ENCODE peak calls at places on chromosomes 1 and 21, in nine cellular contexts. L is AG09309, W is heart right ventricle, Z is transverse colon, P is spleen, R is type B pancreatic cell, B is B cell, S is neural progenitor cell, F is heart left ventricle. G is an unnamed sample.

GRCh38 chr1:197919523-197920301 is 2.5 kb downstream of the LHX9 start:
- DNase-seq in Z (no peak), P (no peak), B (peak), L (no peak), W (no peak), S (peak), F (no peak), R (no peak), G (peak)

GRCh38 chr1:168554603-168555520 is 11.1 kb upstream of the XCL2 start:
- DNase-seq in F (no peak), W (no peak), S (no peak), L (no peak), B (no peak), Z (no peak), R (no peak), P (no peak), G (no peak)

GRCh38 chr1:239979469-239979868 is 112.2 kb upstream of the FMN2 start:
- DNase-seq in F (no peak), Z (no peak), W (no peak), P (no peak), S (no peak), R (no peak), B (no peak), L (no peak), G (no peak)

GRCh38 chr1:220298470-220298869 is 26.2 kb upstream of the RAB3GAP2 start:
- DNase-seq in P (no peak), S (peak), B (no peak), R (no peak), W (no peak), Z (no peak), L (no peak), F (no peak), G (no peak)

GRCh38 chr1:22418852-22419480 is 32.7 kb upstream of the ZBTB40 start:
- DNase-seq in S (no peak), P (no peak), R (no peak), F (no peak), L (no peak), Z (no peak), B (no peak), W (peak), G (no peak)

GRCh38 chr1:235601087-235601486 is 48.5 kb downstream of the GNG4 start:
- DNase-seq in B (no peak), R (no peak), S (peak), P (peak), Z (no peak), F (no peak), L (no peak), W (no peak), G (no peak)

GRCh38 chr1:111517464-111518225 is 14.2 kb upstream of the ADORA3 start:
- DNase-seq in F (no peak), L (no peak), R (no peak), S (no peak), W (no peak), P (no peak), Z (no peak), B (no peak), G (no peak)

GRCh38 chr1:235327559-235328270 is at the start of gene ARID4B:
- DNase-seq in F (peak), S (peak), P (peak), L (no peak), B (no peak), R (peak), W (no peak), Z (no peak), G (no peak)

GRCh38 chr1:16921391-16922185 is at the start of gene CROCC:
- DNase-seq in S (peak), B (no peak), R (no peak), P (peak), F (peak), W (no peak), Z (no peak), L (no peak), G (peak)

GRCh38 chr1:247411583-247412295 is 4.2 kb upstream of the NLRP3 start:
- DNase-seq in B (no peak), S (no peak), P (no peak), W (no peak), L (no peak), R (no peak), F (no peak), Z (no peak), G (no peak)

GRCh38 chr1:79193211-79194079 is 186.9 kb upstream of the ADGRL4 start:
- DNase-seq in Z (no peak), F (no peak), L (peak), S (peak), R (no peak), B (peak), W (peak), P (no peak), G (no peak)

GRCh38 chr1:227939791-227940771 is 7.7 kb downstream of the WNT9A start:
- DNase-seq in S (no peak), B (no peak), L (no peak), F (no peak), P (peak), R (peak), W (no peak), Z (peak), G (no peak)

GRCh38 chr1:184153731-184154130 is 102.2 kb downstream of the TSEN15 start:
- DNase-seq in P (no peak), S (no peak), F (no peak), B (no peak), W (no peak), R (no peak), L (no peak), Z (no peak), G (no peak)

GRCh38 chr1:109191377-109191776 is 22.3 kb upstream of the SARS1 start:
- DNase-seq in P (no peak), L (no peak), W (no peak), Z (no peak), B (no peak), R (no peak), S (peak), F (no peak), G (no peak)

GRCh38 chr1:165925498-165926079 is 98.2 kb downstream of the UCK2 start:
- DNase-seq in L (no peak), B (no peak), P (no peak), R (no peak), F (no peak), W (no peak), Z (no peak), S (no peak), G (no peak)

GRCh38 chr1:235253219-235253640 is 74.7 kb downstream of the ARID4B start:
- DNase-seq in Z (peak), F (no peak), B (peak), P (no peak), W (peak), L (peak), S (peak), R (no peak), G (peak)

GRCh38 chr1:21337931-21338567 is 47.8 kb upstream of the ECE1 start:
- DNase-seq in P (peak), S (no peak), R (no peak), F (peak), B (no peak), Z (peak), W (peak), L (peak), G (no peak)

GRCh38 chr1:50978852-50979781 is 9.1 kb downstream of the CDKN2C start:
- DNase-seq in P (no peak), W (peak), F (no peak), B (peak), R (no peak), L (no peak), Z (peak), S (peak), G (no peak)

GRCh38 chr1:22252902-22253790 is 110.2 kb upstream of the WNT4 start:
- DNase-seq in S (no peak), W (no peak), L (no peak), F (no peak), Z (no peak), B (no peak), R (no peak), P (no peak), G (no peak)

GRCh38 chr1:90850181-90850924 is 133.3 kb upstream of the BARHL2 start:
- DNase-seq in W (peak), F (no peak), R (no peak), Z (peak), L (no peak), B (peak), S (peak), P (no peak), G (no peak)

GRCh38 chr1:51284487-51284954 is 45.8 kb downstream of the TTC39A start:
- DNase-seq in P (no peak), F (no peak), S (peak), W (peak), B (no peak), Z (peak), R (no peak), L (no peak), G (peak)

GRCh38 chr1:205480349-205481278 is 23.9 kb upstream of the CDK18 start:
- DNase-seq in P (no peak), W (no peak), S (no peak), F (no peak), B (peak), L (no peak), Z (no peak), R (no peak), G (peak)

GRCh38 chr21:37742532-37742931 is 173.7 kb downstream of the KCNJ6 start:
- DNase-seq in L (no peak), W (no peak), R (no peak), F (no peak), Z (no peak), S (no peak), B (no peak), P (no peak), G (no peak)

GRCh38 chr1:182249201-182249676 is 142.4 kb downstream of the GLUL start:
- DNase-seq in S (no peak), W (no peak), R (no peak), P (no peak), Z (peak), F (no peak), B (no peak), L (no peak), G (peak)

GRCh38 chr1:154745286-154745731 is 124.8 kb downstream of the KCNN3 start:
- DNase-seq in R (no peak), B (no peak), W (peak), S (no peak), Z (peak), F (no peak), P (no peak), L (no peak), G (no peak)

GRCh38 chr1:24925963-24926362 is 4.1 kb downstream of the RUNX3 start:
- DNase-seq in Z (no peak), B (no peak), L (no peak), S (no peak), F (no peak), W (no peak), P (no peak), R (no peak), G (no peak)

GRCh38 chr1:211259596-211260126 is 495 bp downstream of the RCOR3 start:
- DNase-seq in W (peak), P (no peak), S (no peak), Z (peak), R (no peak), B (no peak), L (no peak), F (peak), G (peak)

GRCh38 chr1:160449494-160449893 is 49.1 kb downstream of the VANGL2 start:
- DNase-seq in S (no peak), R (no peak), Z (no peak), L (no peak), P (no peak), B (no peak), W (no peak), F (no peak), G (no peak)

GRCh38 chr1:39788758-39789570 is at the start of gene BMP8B:
- DNase-seq in W (peak), F (peak), R (no peak), Z (peak), P (peak), L (no peak), S (peak), B (peak), G (peak)

GRCh38 chr1:61448934-61449368 is 276.0 kb downstream of the TM2D1 start:
- DNase-seq in L (peak), B (no peak), F (peak), Z (peak), P (no peak), R (no peak), S (no peak), W (peak), G (no peak)

GRCh38 chr1:110209715-110210603 is at the start of gene KCNC4:
- DNase-seq in Z (peak), S (peak), R (peak), W (peak), P (peak), B (peak), F (peak), L (peak), G (peak)

GRCh38 chr1:237702161-237702560 is 188.6 kb downstream of the ZP4 start:
- DNase-seq in B (no peak), P (no peak), Z (no peak), R (no peak), W (no peak), S (no peak), L (no peak), F (no peak), G (no peak)

GRCh38 chr1:213008564-213008963 is 7.1 kb downstream of the ANGEL2 start:
- DNase-seq in Z (no peak), S (no peak), L (no peak), B (no peak), F (no peak), P (no peak), W (no peak), R (no peak), G (peak)

GRCh38 chr21:41952568-41953248 is 1.1 kb downstream of the C2CD2 start:
- DNase-seq in B (no peak), L (no peak), Z (peak), S (peak), R (no peak), F (no peak), W (no peak), P (peak), G (no peak)

GRCh38 chr1:99725996-99726395 is 40.4 kb downstream of the FRRS1 start:
- DNase-seq in L (no peak), F (no peak), W (no peak), Z (no peak), R (no peak), S (no peak), B (no peak), P (no peak), G (no peak)

DNA sequence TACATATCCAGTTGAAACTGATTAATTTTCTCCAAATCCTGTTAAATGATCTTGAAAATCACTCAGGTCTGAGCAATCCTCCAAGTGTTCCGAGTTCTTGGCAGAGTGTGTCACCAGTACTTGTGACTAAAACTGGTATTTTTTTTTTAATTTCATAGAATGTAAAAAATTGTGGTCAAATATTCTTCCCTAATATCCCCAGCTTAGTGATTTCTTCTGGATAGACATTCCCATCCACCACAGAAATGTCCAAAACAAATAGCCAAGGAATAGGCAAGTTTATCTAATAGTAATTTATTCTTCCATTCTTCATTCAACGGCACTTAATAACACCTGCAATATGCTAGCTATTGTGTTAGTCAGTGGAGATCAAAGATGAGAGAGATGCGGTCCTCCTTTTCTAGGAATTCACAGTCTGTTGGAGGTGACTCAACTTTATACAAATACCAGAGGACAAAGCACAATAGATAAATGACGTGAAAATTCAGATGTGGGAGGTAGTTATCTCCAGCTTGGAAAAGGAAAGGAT is 71.4 kb downstream of the DIRAS3 start:
- DNase-seq in B (no peak), L (no peak), R (no peak), F (no peak), W (no peak), Z (no peak), S (no peak), P (no peak), G (no peak)
- TF ChIP-seq CTCF in B (no peak), L (no peak), R (no peak), F (no peak), W (no peak), Z (no peak), S (no peak), P (no peak), G (no peak)

GRCh38 chr1:85230305-85230977 is 29.0 kb downstream of the C1orf52 start:
- DNase-seq in P (no peak), W (no peak), Z (no peak), B (no peak), S (peak), L (no peak), R (no peak), F (no peak), G (no peak)
- TF ChIP-seq CTCF in P (no peak), W (peak), Z (peak), B (peak), S (peak), L (peak), R (peak), F (peak), G (peak)

DNA sequence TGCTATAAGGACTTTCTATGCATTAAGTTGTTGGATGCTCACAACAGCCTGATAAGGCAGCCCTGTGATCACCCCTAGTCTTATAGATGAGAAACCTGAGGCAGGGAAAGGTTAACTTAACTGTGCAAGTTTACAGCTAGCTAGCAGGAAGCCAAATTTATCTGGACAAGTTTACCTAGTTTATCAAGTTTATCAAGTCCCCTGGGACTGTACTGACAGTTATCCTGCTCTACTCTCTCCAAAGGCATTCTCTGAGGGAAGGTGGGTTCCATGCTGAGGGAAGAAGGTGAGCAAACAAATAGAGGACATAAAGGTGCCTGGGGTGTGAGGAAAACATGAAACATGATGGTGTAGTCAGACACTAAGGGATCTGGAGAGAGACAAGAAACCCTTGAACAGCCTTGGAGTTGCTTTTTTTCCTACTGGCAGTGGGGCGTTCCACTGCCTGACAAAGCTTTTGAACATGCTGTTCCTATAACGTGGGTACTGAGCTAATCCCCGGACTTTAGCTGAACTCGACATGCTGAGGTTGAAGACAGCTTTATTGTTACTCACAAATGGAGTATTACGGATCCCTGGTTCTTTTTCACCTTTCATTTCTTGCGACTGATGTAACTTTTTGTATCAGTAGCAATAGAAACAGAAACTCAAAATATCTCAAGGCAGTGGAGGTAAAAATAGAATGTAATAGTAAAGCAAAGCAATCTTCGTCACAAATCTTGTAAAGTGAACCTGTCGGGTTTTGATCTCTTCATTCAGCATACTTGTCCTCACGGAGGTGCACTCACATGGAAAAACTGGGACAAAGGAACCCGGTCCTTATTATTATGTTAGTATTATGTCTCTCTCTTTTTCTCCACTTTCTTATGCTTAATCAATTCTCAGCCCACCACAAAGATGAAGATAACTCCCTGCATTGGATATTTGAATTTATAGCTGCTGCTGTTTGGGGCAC is 42.4 kb upstream of the ESRRG start:
- DNase-seq in Z (no peak), R (no peak), L (no peak), S (peak), B (no peak), F (no peak), W (no peak), P (no peak), G (no peak)
- TF ChIP-seq CTCF in Z (no peak), R (no peak), L (no peak), S (no peak), B (no peak), F (no peak), W (no peak), P (no peak), G (no peak)

GRCh38 chr1:206907304-206907991 is 10.2 kb downstream of the IL24 start:
- DNase-seq in R (no peak), F (no peak), B (no peak), P (peak), S (peak), W (no peak), L (no peak), Z (no peak), G (no peak)
- TF ChIP-seq CTCF in R (peak), F (no peak), B (no peak), P (no peak), S (peak), W (no peak), L (peak), Z (peak), G (peak)

GRCh38 chr1:56434659-56435202 is 144.6 kb downstream of the PLPP3 start:
- DNase-seq in Z (no peak), S (no peak), F (no peak), R (no peak), P (no peak), L (no peak), B (peak), W (no peak), G (no peak)
- TF ChIP-seq CTCF in Z (no peak), S (peak), F (no peak), R (peak), P (no peak), L (peak), B (peak), W (no peak), G (no peak)

GRCh38 chr1:67191668-67192520 is 25.6 kb downstream of the IL23R start:
- DNase-seq in W (no peak), B (no peak), S (no peak), L (no peak), F (no peak), P (no peak), Z (no peak), R (no peak), G (no peak)

GRCh38 chr1:67190942-67191341 is 24.7 kb downstream of the IL23R start:
- DNase-seq in L (no peak), W (no peak), Z (no peak), R (no peak), P (no peak), B (no peak), S (no peak), F (no peak), G (no peak)

GRCh38 chr1:67188137-67188536 is 21.9 kb downstream of the IL23R start:
- DNase-seq in P (no peak), Z (no peak), R (no peak), F (no peak), B (no peak), S (no peak), L (no peak), W (no peak), G (no peak)

GRCh38 chr1:67190410-67190809 is 24.2 kb downstream of the IL23R start:
- DNase-seq in W (no peak), Z (no peak), F (no peak), R (no peak), L (no peak), S (no peak), P (no peak), B (no peak), G (no peak)

GRCh38 chr1:67189953-67190352 is 23.7 kb downstream of the IL23R start:
- DNase-seq in Z (no peak), S (no peak), L (no peak), R (no peak), P (no peak), F (no peak), B (no peak), W (no peak), G (no peak)
- TF ChIP-seq CTCF in Z (no peak), S (no peak), L (no peak), R (no peak), P (no peak), F (no peak), B (no peak), W (no peak), G (no peak)

DNA sequence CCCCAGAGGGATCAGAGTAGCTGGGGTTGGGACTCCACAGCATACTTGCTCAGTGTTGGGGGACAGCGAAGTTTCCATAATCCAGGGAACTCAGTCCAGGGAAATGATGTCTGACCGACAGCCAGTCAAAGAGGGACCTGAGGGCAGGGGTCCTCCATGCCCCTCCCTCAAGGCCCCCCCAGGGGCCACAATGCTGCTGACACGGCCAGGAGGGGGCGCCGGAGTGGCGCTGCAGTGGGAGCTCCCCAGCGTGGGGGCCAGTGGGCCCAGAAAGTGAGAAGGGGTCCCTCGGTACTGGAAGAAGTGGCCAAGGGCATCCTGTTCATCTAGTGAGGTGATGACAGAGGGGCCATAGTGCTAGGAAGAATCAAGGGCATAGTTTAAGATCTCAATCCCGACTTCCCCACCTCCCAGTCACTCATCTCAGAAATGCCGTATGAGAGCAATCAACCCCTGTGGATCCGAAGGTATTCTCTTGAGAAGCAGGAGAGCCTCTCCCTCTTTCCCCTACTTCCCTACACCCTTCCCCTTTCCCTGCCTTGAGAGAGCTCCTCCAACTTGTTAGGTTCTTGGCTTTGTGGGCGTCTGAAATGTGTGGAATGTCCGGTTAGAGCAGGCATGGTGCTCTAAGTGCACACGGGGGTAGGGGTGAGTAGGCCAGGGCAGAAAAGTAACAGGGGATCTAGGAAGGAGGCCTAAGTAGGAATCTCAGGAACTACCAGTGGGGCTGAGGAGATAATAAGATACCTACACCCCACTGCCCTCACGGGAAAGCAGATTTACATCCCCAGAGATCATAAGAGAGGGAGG is 4.1 kb downstream of the NUDT17 start:
- DNase-seq in S (peak), L (no peak), W (no peak), B (no peak), Z (no peak), R (no peak), P (no peak), F (no peak), G (no peak)
- TF ChIP-seq CTCF in S (peak), L (peak), W (peak), B (peak), Z (no peak), R (peak), P (peak), F (peak), G (peak)

G was measured in GM13977.